ENCODE peak calls at places on chromosomes 12 and 14, in eight cellular contexts. J, Z, O, D, U, Q, N and S are unnamed samples.

GRCh38 chr12:53849113-53849512 is 89.5 kb upstream of the HOXC13 start:
- DNase-seq in Z (no peak), D (no peak), U (no peak), Q (no peak), J (no peak), O (no peak), N (no peak), S (no peak)

GRCh38 chr12:3350432-3350831 is 140.6 kb upstream of the PRMT8 start:
- DNase-seq in N (no peak), Q (no peak), Z (no peak), O (no peak), U (no peak), D (no peak), J (no peak), S (no peak)

GRCh38 chr12:19430988-19431387 is 8.3 kb upstream of the AEBP2 start:
- DNase-seq in Q (no peak), U (no peak), N (no peak), D (no peak), Z (no peak), O (no peak), J (no peak), S (peak; percentile 36)

GRCh38 chr12:116389990-116390655 is 112.6 kb upstream of the MED13L start:
- DNase-seq in O (no peak), U (no peak), N (peak; percentile 97), D (no peak), J (no peak), Z (peak; percentile 96), Q (no peak), S (peak; percentile 96)

GRCh38 chr12:109932878-109933503 is 32.9 kb downstream of the TCHP start:
- DNase-seq in N (no peak), U (no peak), J (no peak), Q (no peak), Z (peak; percentile 20), O (no peak), D (no peak), S (no peak)

GRCh38 chr12:6934110-6934509 is 6.4 kb downstream of the ATN1 start:
- DNase-seq in O (no peak), Z (no peak), N (peak; percentile 68), D (no peak), J (no peak), Q (no peak), U (no peak), S (peak; percentile 42)

GRCh38 chr14:22752422-22752821 is 14.1 kb upstream of the OXA1L start:
- DNase-seq in Q (no peak), D (no peak), U (no peak), Z (no peak), J (no peak), N (no peak), O (no peak), S (no peak)

GRCh38 chr12:113334786-113335539 is at the start of gene SLC8B1:
- DNase-seq in Q (peak; percentile 92), D (peak; percentile 17), N (peak; percentile 83), U (peak; percentile 83), Z (peak; percentile 71), O (peak; percentile 87), J (peak; percentile 89), S (peak; percentile 91)

GRCh38 chr14:52012635-52013034 is 23.3 kb downstream of the RTRAF start:
- DNase-seq in Q (no peak), N (no peak), Z (peak; percentile 51), J (no peak), U (peak; percentile 37), O (no peak), D (no peak), S (peak; percentile 42)

GRCh38 chr12:43816168-43816567 is 10.1 kb upstream of the TWF1 start:
- DNase-seq in N (no peak), U (no peak), Q (no peak), J (no peak), D (no peak), O (no peak), Z (no peak), S (no peak)

GRCh38 chr12:111067498-111067897 is 147.1 kb upstream of the MYL2 start:
- DNase-seq in N (no peak), D (no peak), J (no peak), Z (no peak), O (no peak), U (no peak), Q (no peak), S (no peak)

GRCh38 chr14:22648506-22648905 is 4.4 kb upstream of the OR6J1 start:
- DNase-seq in D (no peak), N (no peak), Z (peak; percentile 61), J (no peak), U (no peak), Q (no peak), O (no peak), S (peak; percentile 72)

GRCh38 chr12:65536876-65537661 is 258.6 kb downstream of the MSRB3 start:
- DNase-seq in Q (no peak), O (no peak), Z (peak; percentile 100), D (no peak), N (peak; percentile 100), U (no peak), J (no peak), S (peak; percentile 98)

GRCh38 chr14:34324363-34324795 is 137.7 kb downstream of the SPTSSA start:
- DNase-seq in N (peak; percentile 44), J (no peak), U (no peak), O (no peak), Q (no peak), Z (peak; percentile 28), D (peak; percentile 63), S (peak; percentile 53)

GRCh38 chr12:77521458-77522115 is 309.1 kb upstream of the NAV3 start:
- DNase-seq in O (no peak), U (no peak), D (no peak), N (peak; percentile 2), J (no peak), Q (no peak), Z (peak; percentile 89), S (peak; percentile 43)

GRCh38 chr12:91565246-91565645 is 382.6 kb upstream of the DCN start:
- DNase-seq in U (no peak), J (no peak), Q (peak; percentile 27), Z (peak; percentile 24), D (no peak), N (no peak), O (no peak), S (peak; percentile 6)

GRCh38 chr14:77140937-77141591 is 527 bp downstream of the ZDHHC22 start:
- DNase-seq in Z (no peak), J (no peak), O (no peak), Q (peak; percentile 33), U (no peak), D (peak; percentile 74), N (peak; percentile 35), S (peak; percentile 56)

GRCh38 chr12:88784166-88784565 is 203.9 kb upstream of the KITLG start:
- DNase-seq in D (no peak), J (no peak), N (no peak), Q (no peak), U (no peak), O (no peak), Z (peak; percentile 39), S (no peak)

GRCh38 chr12:23055004-23055403 is 430.0 kb downstream of the ETNK1 start:
- DNase-seq in Z (peak; percentile 5), J (no peak), O (no peak), D (peak; percentile 6), N (peak; percentile 8), Q (no peak), U (no peak), S (peak; percentile 12)

GRCh38 chr12:49803693-49804450 is 24.3 kb downstream of the NCKAP5L start:
- DNase-seq in O (no peak), Q (no peak), D (no peak), J (no peak), U (no peak), N (no peak), Z (no peak), S (no peak)

GRCh38 chr12:130651188-130651587 is 64.9 kb downstream of the RIMBP2 start:
- DNase-seq in O (no peak), N (no peak), D (no peak), J (no peak), Q (no peak), U (no peak), Z (no peak), S (no peak)

GRCh38 chr12:100263131-100263530 is 3.7 kb downstream of the DEPDC4 start:
- DNase-seq in U (no peak), Z (no peak), O (no peak), N (no peak), Q (no peak), D (no peak), J (no peak), S (no peak)

GRCh38 chr12:29396774-29397173 is 15.8 kb upstream of the ERGIC2 start:
- DNase-seq in J (no peak), N (peak; percentile 8), Z (no peak), U (no peak), O (no peak), D (no peak), Q (no peak), S (peak; percentile 41)

GRCh38 chr12:9342614-9343353 is 134.6 kb upstream of the PZP start:
- DNase-seq in O (no peak), Z (no peak), J (no peak), U (no peak), N (no peak), D (peak; percentile 34), Q (no peak), S (no peak)

GRCh38 chr12:70645494-70646317 is 8.5 kb upstream of the PTPRB start:
- DNase-seq in U (peak; percentile 4), Z (peak; percentile 92), Q (peak; percentile 14), O (peak; percentile 4), J (no peak), N (peak; percentile 96), D (no peak), S (peak; percentile 96)

GRCh38 chr12:106955377-106956047 is at the start of gene TMEM263:
- DNase-seq in J (peak; percentile 84), N (peak; percentile 97), Z (peak; percentile 96), U (peak; percentile 91), O (peak; percentile 85), D (peak; percentile 93), Q (peak; percentile 95), S (peak; percentile 98)

GRCh38 chr12:54977155-54977554 is 7.4 kb downstream of the TESPA1 start:
- DNase-seq in N (peak; percentile 60), Q (no peak), U (no peak), J (no peak), Z (peak; percentile 85), O (no peak), D (no peak), S (peak; percentile 93)

GRCh38 chr14:90775441-90775840 is 40.8 kb downstream of the TTC7B start:
- DNase-seq in Z (no peak), U (no peak), N (no peak), O (no peak), Q (no peak), J (no peak), D (no peak), S (no peak)

GRCh38 chr12:89461190-89461589 is 63.4 kb downstream of the GALNT4 start:
- DNase-seq in O (no peak), J (no peak), N (peak; percentile 42), Z (peak; percentile 41), D (no peak), Q (no peak), U (no peak), S (peak; percentile 47)

GRCh38 chr12:50333441-50333840 is 50.1 kb upstream of the LIMA1 start:
- DNase-seq in U (no peak), D (no peak), Q (no peak), J (no peak), Z (peak; percentile 70), O (no peak), N (no peak), S (peak; percentile 59)

GRCh38 chr12:132291402-132292175 is 37.8 kb downstream of the GALNT9 start:
- DNase-seq in Z (no peak), Q (no peak), O (no peak), N (no peak), U (no peak), J (no peak), D (no peak), S (no peak)

GRCh38 chr14:55904086-55904485 is 214.1 kb upstream of the PELI2 start:
- DNase-seq in Q (no peak), Z (no peak), D (no peak), N (no peak), O (no peak), J (no peak), U (no peak), S (no peak)

GRCh38 chr14:32408018-32408417 is 78.9 kb downstream of the AKAP6 start:
- DNase-seq in Z (no peak), D (no peak), U (no peak), Q (no peak), J (no peak), O (no peak), N (no peak), S (peak; percentile 43)

GRCh38 chr12:121578230-121579189 is 2.3 kb downstream of the KDM2B start:
- DNase-seq in D (no peak), Q (peak; percentile 28), N (peak; percentile 53), Z (no peak), U (peak; percentile 12), O (no peak), J (no peak), S (peak; percentile 50)